ENCODE peak calls at places on chromosomes 4 and X, in six cellular contexts. Q is ascending aorta, G is BE2C, P is colonic mucosa, N is cardiac muscle cell, E is AG10803. R is an unnamed sample.

GRCh38 chr4:120921456-120922389 is 803 bp downstream of the PRDM5 start:
- DNase-seq in P (peak), N (peak), Q (peak), E (peak), G (peak), R (peak)

GRCh38 chr4:182017038-182017437 is 226.2 kb upstream of the TENM3 start:
- DNase-seq in N (no peak), E (no peak), Q (no peak), P (no peak), G (no peak), R (no peak)

GRCh38 chrX:69165116-69165651 is at the start of gene PJA1:
- DNase-seq in P (peak), Q (peak), E (peak), N (peak), G (peak), R (peak)

GRCh38 chr4:169345207-169345788 is 74.5 kb upstream of the SH3RF1 start:
- DNase-seq in G (no peak), P (no peak), Q (no peak), N (no peak), E (peak), R (no peak)

GRCh38 chr4:7788193-7788592 is 151.5 kb downstream of the AFAP1 start:
- DNase-seq in N (no peak), Q (no peak), E (no peak), P (no peak), G (no peak), R (no peak)

GRCh38 chrX:115192244-115192700 is 3.1 kb downstream of the RBMXL3 start:
- DNase-seq in Q (no peak), N (no peak), P (no peak), E (no peak), G (no peak), R (no peak)

GRCh38 chr4:75002381-75002780 is 69.5 kb downstream of the PARM1 start:
- DNase-seq in N (no peak), E (no peak), P (no peak), G (no peak), Q (no peak), R (no peak)

GRCh38 chr4:98919996-98920395 is 8.9 kb downstream of the EIF4E start:
- DNase-seq in Q (no peak), E (peak), P (no peak), N (no peak), G (no peak), R (no peak)

GRCh38 chrX:77003530-77003929 is 443.7 kb upstream of the FGF16 start:
- DNase-seq in P (no peak), Q (no peak), N (no peak), G (no peak), E (no peak), R (no peak)

GRCh38 chr4:64359496-64359895 is 49.8 kb downstream of the TECRL start:
- DNase-seq in N (no peak), P (no peak), G (no peak), E (no peak), Q (no peak), R (no peak)

GRCh38 chr4:101171747-101172146 is 175.6 kb downstream of the PPP3CA start:
- DNase-seq in Q (no peak), N (no peak), E (no peak), G (no peak), P (no peak), R (no peak)

GRCh38 chr4:147530723-147531122 is 49.8 kb downstream of the EDNRA start:
- DNase-seq in E (peak), P (no peak), Q (no peak), N (no peak), G (no peak), R (no peak)

GRCh38 chrX:97320305-97320704 is 436.6 kb downstream of the RPA4 start:
- DNase-seq in G (no peak), N (no peak), P (no peak), E (no peak), Q (no peak), R (no peak)

GRCh38 chr4:766559-767283 is 59.2 kb downstream of the CPLX1 start:
- DNase-seq in E (no peak), P (no peak), Q (no peak), G (no peak), N (no peak), R (no peak)

GRCh38 chr4:138003248-138003647 is 238.9 kb downstream of the SLC7A11 start:
- DNase-seq in G (no peak), E (peak), Q (no peak), P (no peak), N (no peak), R (no peak)

DNA sequence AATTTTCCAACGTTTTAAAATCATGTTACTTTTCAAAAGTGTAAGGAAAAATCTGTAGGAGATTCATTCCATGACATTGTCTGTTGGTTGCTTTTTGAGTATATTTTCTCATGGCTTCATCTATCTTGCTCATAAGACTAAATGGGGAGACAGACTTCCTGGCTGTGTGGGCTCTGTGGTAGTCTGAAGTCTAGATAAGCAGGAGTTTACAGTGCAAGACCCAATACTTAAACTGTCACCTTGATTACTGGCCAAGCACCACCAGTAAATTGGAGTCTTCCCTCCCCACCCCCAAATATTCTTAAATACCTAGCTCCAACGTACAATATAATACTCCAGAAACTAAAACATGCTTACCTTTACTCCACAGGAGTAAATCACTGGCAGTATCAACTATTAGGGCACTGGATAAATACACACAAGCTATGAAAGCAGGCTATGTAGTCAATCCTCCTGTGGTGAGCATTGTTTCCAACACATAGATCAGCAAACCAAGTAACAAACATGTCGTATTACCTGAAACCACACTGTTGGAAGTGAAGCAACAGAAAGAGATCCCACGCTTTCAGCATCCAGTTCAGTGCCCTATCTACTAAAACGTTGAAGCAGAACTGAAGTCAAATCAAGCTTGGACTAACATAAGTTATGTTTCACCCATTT is 6.2 kb downstream of the HNRNPD start:
- DNase-seq in N (no peak), P (no peak), G (no peak), E (no peak), Q (no peak), R (no peak)
- TF ChIP-seq CTCF in N (no peak), P (no peak), G (no peak), E (no peak), Q (no peak), R (no peak)

GRCh38 chr4:103204114-103204513 is 6.0 kb upstream of the CENPE start:
- DNase-seq in G (no peak), E (peak), N (peak), Q (no peak), P (no peak), R (peak)
- TF ChIP-seq CTCF in G (peak), E (peak), N (peak), Q (no peak), P (no peak), R (no peak)

GRCh38 chrX:139932901-139933796 is at the start of gene ATP11C:
- DNase-seq in N (peak), G (peak), P (peak), E (peak), Q (peak), R (peak)
- TF ChIP-seq CTCF in N (no peak), G (no peak), P (no peak), E (no peak), Q (peak), R (no peak)

GRCh38 chr4:109079731-109080130 is 222.7 kb downstream of the COL25A1 start:
- DNase-seq in Q (no peak), N (no peak), E (peak), G (no peak), P (no peak), R (no peak)
- TF ChIP-seq CTCF in Q (no peak), N (no peak), E (no peak), G (no peak), P (no peak), R (no peak)

GRCh38 chrX:118325453-118325852 is 20.5 kb upstream of the WDR44 start:
- DNase-seq in N (no peak), Q (no peak), E (no peak), G (no peak), P (no peak), R (no peak)
- TF ChIP-seq CTCF in N (peak), Q (peak), E (peak), G (peak), P (no peak), R (no peak)

GRCh38 chrX:8737883-8738282 is 5.9 kb upstream of the ANOS1 start:
- DNase-seq in G (no peak), N (no peak), Q (no peak), P (no peak), E (no peak), R (no peak)

GRCh38 chrX:8748855-8749254 is 16.9 kb upstream of the ANOS1 start:
- DNase-seq in G (no peak), P (no peak), E (peak), N (peak), Q (no peak), R (peak)

GRCh38 chrX:8738588-8739189 is 6.8 kb upstream of the ANOS1 start:
- DNase-seq in N (peak), P (peak), G (peak), E (peak), Q (no peak), R (peak)

GRCh38 chrX:8741981-8742380 is 10.0 kb upstream of the ANOS1 start:
- DNase-seq in G (no peak), N (no peak), E (no peak), Q (no peak), P (no peak), R (no peak)

DNA sequence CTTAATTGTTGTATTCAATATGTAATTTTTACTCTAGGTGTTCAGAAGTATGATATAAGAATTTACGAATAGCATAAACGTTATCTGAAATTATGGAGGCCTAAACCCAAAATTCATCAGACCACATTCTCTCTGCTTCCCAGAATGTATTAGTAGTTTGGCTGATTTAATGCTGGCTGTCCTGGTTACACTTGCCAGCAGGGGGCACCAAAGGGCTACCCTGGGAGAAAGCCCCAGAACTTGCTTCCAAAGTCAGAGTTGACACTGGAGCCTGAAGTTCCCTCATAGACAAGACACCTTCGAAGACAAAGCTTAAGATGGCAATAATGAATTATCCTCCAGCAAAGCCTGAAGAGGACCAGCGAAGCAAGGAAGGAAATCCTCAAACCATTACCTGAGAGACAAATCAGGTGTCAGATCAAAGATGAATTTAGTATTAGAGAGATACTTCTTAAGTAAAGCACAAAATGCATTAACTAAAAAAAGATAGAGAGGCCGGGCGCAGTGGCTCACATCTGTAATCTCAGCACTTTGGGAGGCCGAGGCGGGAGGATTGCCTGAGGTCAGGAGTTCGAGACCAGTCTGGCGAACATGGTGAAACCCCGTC is 11.3 kb upstream of the ANOS1 start:
- DNase-seq in E (peak), N (peak), Q (no peak), P (peak), G (peak), R (peak)
- TF ChIP-seq CTCF in E (peak), N (peak), Q (peak), P (peak), G (peak), R (peak)

GRCh38 chrX:109889289-109890006 is 113.5 kb upstream of the TMEM164 start:
- DNase-seq in E (peak), P (no peak), Q (no peak), N (peak), G (no peak), R (peak)
- TF ChIP-seq CTCF in E (peak), P (no peak), Q (no peak), N (peak), G (no peak), R (no peak)

GRCh38 chrX:105211051-105211575 is 9.4 kb downstream of the TEX13A start:
- DNase-seq in N (no peak), P (no peak), Q (no peak), G (no peak), E (no peak), R (no peak)

GRCh38 chrX:105209406-105209805 is 11.1 kb downstream of the TEX13A start:
- DNase-seq in P (no peak), N (no peak), G (no peak), Q (no peak), E (no peak), R (no peak)

GRCh38 chrX:105210258-105210657 is 10.2 kb downstream of the TEX13A start:
- DNase-seq in N (no peak), Q (no peak), P (no peak), E (no peak), G (no peak), R (no peak)
- TF ChIP-seq CTCF in N (no peak), Q (no peak), P (no peak), E (no peak), G (no peak), R (no peak)

DNA sequence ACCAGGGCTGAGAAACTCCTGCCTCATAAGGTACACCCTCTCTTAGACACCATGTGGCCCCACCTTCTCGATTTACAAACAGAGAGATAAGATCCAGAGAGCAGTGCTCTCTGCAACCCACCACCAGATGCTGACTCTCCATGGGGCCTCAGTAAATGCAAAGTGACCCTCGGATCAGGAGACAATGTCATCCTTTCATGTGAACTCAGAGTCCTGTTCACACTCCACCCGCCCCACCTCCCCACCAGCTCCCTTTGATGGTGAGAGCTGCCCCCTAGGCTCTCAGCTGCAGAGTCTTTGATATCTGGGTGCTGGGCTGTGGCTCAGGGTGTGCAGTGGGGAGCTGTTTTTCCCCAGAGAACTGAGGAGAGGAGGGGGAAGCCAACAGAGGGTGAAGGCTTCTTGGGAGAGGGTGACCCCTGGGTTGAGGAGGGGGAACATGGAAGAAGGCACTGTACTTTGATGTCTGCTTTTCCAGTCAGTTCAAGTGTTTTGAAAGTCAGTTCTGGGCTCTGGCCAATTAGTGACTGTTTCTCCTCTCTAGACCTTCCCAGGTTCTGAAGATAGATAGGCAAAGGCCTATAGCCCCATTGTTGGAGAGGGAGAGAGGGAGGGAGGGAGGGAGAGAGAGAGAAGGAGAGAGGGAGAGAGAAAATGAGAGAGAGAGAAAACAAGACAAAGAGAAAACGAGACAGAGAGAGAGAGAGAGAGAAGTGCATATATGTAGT is 88.2 kb downstream of the SCD5 start:
- DNase-seq in P (no peak), E (no peak), Q (no peak), N (no peak), G (no peak), R (no peak)
- TF ChIP-seq CTCF in P (no peak), E (no peak), Q (no peak), N (no peak), G (no peak), R (no peak)

GRCh38 chrX:81174286-81174685 is 27.4 kb downstream of the HMGN5 start:
- DNase-seq in Q (no peak), P (no peak), N (peak), G (no peak), E (peak), R (no peak)
- TF ChIP-seq CTCF in Q (no peak), P (no peak), N (peak), G (no peak), E (peak), R (no peak)